ENCODE peak calls at places on chromosomes 5 and 9, in eight cellular contexts. P is Peyer's patch, T is sigmoid colon, I is H1, L is erythroblast, X is A549, A is uterus, Q is breast epithelium. R is an unnamed sample.

GRCh38 chr5:33261305-33261704 is 179.5 kb upstream of the TARS1 start:
- DNase-seq in X (no peak), Q (no peak), A (no peak), P (no peak), T (no peak), L (no peak), I (no peak), R (no peak)

GRCh38 chr5:149485655-149486615 is 65.3 kb downstream of the CSNK1A1 start:
- DNase-seq in P (peak; percentile 90), T (peak; percentile 96), Q (peak; percentile 98), A (peak; percentile 84), L (peak; percentile 55), X (peak; percentile 94), I (no peak), R (no peak)

GRCh38 chr9:90432951-90433350 is 209.7 kb downstream of the DIRAS2 start:
- DNase-seq in Q (no peak), X (peak; percentile 12), L (no peak), I (no peak), A (no peak), T (no peak), P (no peak), R (no peak)

GRCh38 chr5:150918613-150919012 is 13.8 kb upstream of the ZNF300 start:
- DNase-seq in P (no peak), T (no peak), A (no peak), I (no peak), X (no peak), L (no peak), Q (no peak), R (no peak)

GRCh38 chr9:3698531-3698930 is 172.7 kb upstream of the RFX3 start:
- DNase-seq in T (no peak), P (no peak), A (no peak), Q (no peak), X (no peak), L (no peak), I (no peak), R (no peak)

GRCh38 chr5:56480305-56481146 is 247.4 kb upstream of the ANKRD55 start:
- DNase-seq in I (no peak), L (no peak), Q (peak; percentile 52), A (peak; percentile 62), P (peak; percentile 68), X (no peak), T (peak; percentile 78), R (peak; percentile 74)

GRCh38 chr9:99870126-99870525 is 36.3 kb upstream of the STX17 start:
- DNase-seq in I (no peak), P (no peak), X (no peak), A (no peak), Q (no peak), T (no peak), L (no peak), R (no peak)

GRCh38 chr5:56479701-56480304 is 246.7 kb upstream of the ANKRD55 start:
- DNase-seq in T (no peak), A (no peak), X (no peak), I (no peak), P (peak; percentile 56), L (peak; percentile 24), Q (no peak), R (no peak)

GRCh38 chr9:134514503-134514902 is 127.1 kb upstream of the COL5A1 start:
- DNase-seq in X (no peak), L (no peak), A (no peak), Q (no peak), T (no peak), I (no peak), P (peak; percentile 30), R (no peak)

GRCh38 chr5:151204051-151204450 is 19.8 kb downstream of the CCDC69 start:
- DNase-seq in X (no peak), I (no peak), L (no peak), P (no peak), Q (no peak), T (no peak), A (no peak), R (no peak)

GRCh38 chr5:119420173-119420572 is 32.1 kb upstream of the HSD17B4 start:
- DNase-seq in X (no peak), Q (peak; percentile 80), P (no peak), L (no peak), T (no peak), I (no peak), A (no peak), R (no peak)

GRCh38 chr9:82346040-82346439 is 357.5 kb downstream of the SPATA31D1 start:
- DNase-seq in T (no peak), A (no peak), L (no peak), I (no peak), Q (no peak), X (no peak), P (no peak), R (no peak)

GRCh38 chr9:20658677-20659473 is 25.2 kb upstream of the FOCAD start:
- DNase-seq in T (no peak), I (no peak), Q (no peak), X (peak; percentile 31), L (no peak), A (no peak), P (no peak), R (no peak)

GRCh38 chr5:66538126-66538525 is 58.1 kb upstream of the MAST4 start:
- DNase-seq in Q (no peak), T (no peak), X (no peak), L (no peak), I (no peak), A (no peak), P (no peak), R (no peak)

GRCh38 chr5:10442581-10442980 is 902 bp downstream of the ROPN1L start:
- DNase-seq in L (no peak), Q (no peak), T (no peak), X (no peak), A (no peak), P (no peak), I (no peak), R (no peak)

DNA sequence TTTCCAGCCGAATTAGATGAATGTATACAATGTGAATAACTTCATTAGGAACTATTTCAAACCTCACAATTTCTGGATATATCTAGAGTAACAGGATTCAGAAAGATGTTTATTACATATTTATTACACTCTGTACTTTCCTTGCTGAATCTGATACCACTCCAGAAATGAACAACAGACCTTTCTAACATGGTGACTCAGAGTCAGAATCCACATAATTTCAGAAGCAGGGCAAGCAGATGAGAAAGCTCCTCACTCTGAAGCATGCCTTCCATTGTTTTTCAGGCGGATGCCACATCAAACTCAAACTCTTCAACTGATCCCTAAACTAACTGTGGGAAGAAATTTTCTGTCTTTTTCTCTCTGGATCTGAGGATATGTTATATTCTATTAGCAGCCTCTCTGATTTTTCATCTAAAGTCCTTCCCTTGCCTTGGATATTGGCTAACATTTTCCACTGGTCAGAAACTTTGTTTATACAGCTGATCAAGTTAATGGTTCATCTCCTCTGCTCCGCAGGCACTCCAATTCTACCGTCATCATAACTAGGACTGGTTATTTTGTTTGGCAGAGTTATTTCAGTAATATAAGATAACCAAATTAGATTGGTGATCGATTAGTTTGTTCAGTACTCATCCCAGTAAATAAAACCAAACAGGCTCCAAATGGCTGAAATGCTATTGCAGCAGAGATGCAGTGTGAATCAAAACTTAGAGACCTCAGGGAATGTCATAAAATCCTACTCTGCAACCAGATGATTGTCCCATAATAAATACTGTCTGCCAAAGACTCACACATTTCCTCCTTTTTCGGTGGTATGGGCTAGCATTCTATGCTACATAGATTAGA is 556.0 kb downstream of the EBF1 start:
- DNase-seq in I (no peak), X (no peak), P (no peak), A (no peak), T (no peak), L (no peak), Q (no peak), R (no peak)
- TF ChIP-seq POLR2A in I (no peak), X (no peak), P (no peak), A (no peak), T (no peak), L (no peak), Q (no peak), R (no peak)

GRCh38 chr5:76446776-76447175 is 43.7 kb downstream of the IQGAP2 start:
- DNase-seq in X (no peak), A (no peak), I (no peak), P (no peak), L (no peak), T (no peak), Q (no peak), R (no peak)
- TF ChIP-seq POLR2A in X (no peak), A (no peak), I (no peak), P (no peak), L (no peak), T (no peak), Q (no peak), R (no peak)

GRCh38 chr5:93250431-93250830 is 330.6 kb downstream of the NR2F1-AS1 start:
- DNase-seq in A (no peak), T (no peak), Q (no peak), I (no peak), L (no peak), X (no peak), P (no peak), R (no peak)

GRCh38 chr5:93252165-93252564 is 328.9 kb downstream of the NR2F1-AS1 start:
- DNase-seq in T (no peak), I (no peak), A (no peak), P (no peak), L (no peak), Q (no peak), X (peak; percentile 17), R (no peak)

GRCh38 chr5:93251347-93251746 is 329.7 kb downstream of the NR2F1-AS1 start:
- DNase-seq in Q (no peak), X (no peak), P (no peak), I (no peak), L (no peak), T (no peak), A (no peak), R (no peak)

GRCh38 chr5:93247126-93247525 is 333.9 kb downstream of the NR2F1-AS1 start:
- DNase-seq in A (no peak), P (no peak), L (no peak), I (no peak), T (no peak), X (no peak), Q (no peak), R (no peak)

GRCh38 chr5:93249651-93250289 is 331.2 kb downstream of the NR2F1-AS1 start:
- DNase-seq in X (no peak), A (no peak), L (no peak), P (no peak), Q (no peak), I (no peak), T (no peak), R (no peak)
- TF ChIP-seq POLR2A in X (no peak), A (no peak), L (no peak), P (no peak), Q (no peak), I (no peak), T (no peak), R (no peak)

GRCh38 chr5:127055880-127056653 is 17.2 kb downstream of the C5orf63 start:
- DNase-seq in P (no peak), Q (no peak), I (no peak), T (no peak), L (no peak), X (no peak), A (no peak), R (no peak)

GRCh38 chr5:127053049-127053448 is 20.3 kb downstream of the C5orf63 start:
- DNase-seq in Q (no peak), L (no peak), X (no peak), T (no peak), P (no peak), I (no peak), A (no peak), R (no peak)

GRCh38 chr5:127060470-127060985 is 12.8 kb downstream of the C5orf63 start:
- DNase-seq in I (no peak), A (no peak), Q (no peak), L (no peak), P (no peak), X (no peak), T (no peak), R (no peak)

GRCh38 chr5:127061537-127061936 is 11.8 kb downstream of the C5orf63 start:
- DNase-seq in I (no peak), T (no peak), X (no peak), A (no peak), L (no peak), Q (no peak), P (no peak), R (no peak)

GRCh38 chr5:127056896-127057295 is 16.4 kb downstream of the C5orf63 start:
- DNase-seq in T (no peak), X (no peak), L (no peak), A (no peak), I (no peak), P (no peak), Q (no peak), R (no peak)
- TF ChIP-seq POLR2A in T (no peak), X (no peak), L (no peak), A (no peak), I (no peak), P (no peak), Q (no peak), R (no peak)

R was measured in ovary.